ENCODE peak calls at places on chromosomes 4 and X, in seven cellular contexts. K is activated naive CD4-positive, alpha-beta T cell treated with anti-CD3 and anti-CD28 coated beads, Interleukin-2, amount 10 ng/mL, durations not matched to agents 7 days and 5 days; C is left ventricle myocardium inferior; E is neural crest cell; J is GM18507; I is NCI-H1092 treated with DMSO at 0.1 percent for 48 hours; U is Right ventricle myocardium superior. F is an unnamed sample.

GRCh38 chr4:2291705-2292651 is 30.1 kb upstream of the MXD4 start:
- DNase-seq in C (no peak), U (peak; percentile 36), K (peak; percentile 20), I (no peak), J (no peak), E (no peak), F (no peak)

GRCh38 chrX:154350429-154351182 is 23.8 kb downstream of the FLNA start:
- DNase-seq in C (no peak), J (no peak), K (no peak), I (no peak), U (peak; percentile 33), E (no peak), F (no peak)

GRCh38 chr4:77652237-77652897 is 46.7 kb downstream of the CXCL13 start:
- DNase-seq in I (no peak), E (no peak), C (no peak), K (no peak), J (no peak), U (no peak), F (no peak)

GRCh38 chrX:6778547-6779231 is 243.8 kb upstream of the VCX3A start:
- DNase-seq in J (no peak), K (no peak), C (no peak), E (peak; percentile 52), U (no peak), I (no peak), F (peak; percentile 62)

GRCh38 chr4:75189976-75190375 is 257.1 kb downstream of the PARM1 start:
- DNase-seq in C (no peak), E (no peak), I (no peak), K (no peak), J (no peak), U (no peak), F (no peak)

GRCh38 chr4:102501176-102501634 is at the start of gene NFKB1:
- DNase-seq in I (peak; percentile 47), U (peak; percentile 84), C (peak; percentile 59), K (peak; percentile 86), E (peak; percentile 45), J (peak; percentile 42), F (peak; percentile 15)

GRCh38 chrX:115650916-115651315 is 89.9 kb downstream of the PLS3 start:
- DNase-seq in J (no peak), I (peak; percentile 51), C (no peak), E (peak; percentile 57), U (no peak), K (no peak), F (peak; percentile 43)

GRCh38 chr4:60216752-60217151 is 983.4 kb upstream of the ADGRL3 start:
- DNase-seq in I (no peak), E (no peak), C (no peak), K (no peak), U (no peak), J (no peak), F (no peak)

GRCh38 chr4:93529692-93530091 is 298.9 kb upstream of the ATOH1 start:
- DNase-seq in J (no peak), K (no peak), I (no peak), C (no peak), U (no peak), E (no peak), F (no peak)

GRCh38 chr4:139761461-139761860 is 95.8 kb downstream of the MGST2 start:
- DNase-seq in U (no peak), I (no peak), J (no peak), C (no peak), E (no peak), K (no peak), F (peak; percentile 53)

GRCh38 chrX:31421441-31421840 is 349.6 kb upstream of the FTHL17 start:
- DNase-seq in J (no peak), E (no peak), C (no peak), K (no peak), U (no peak), I (no peak), F (no peak)

GRCh38 chr4:38583102-38583501 is 80.9 kb upstream of the KLF3 start:
- DNase-seq in E (no peak), U (no peak), J (no peak), K (no peak), C (no peak), I (no peak), F (no peak)

GRCh38 chr4:86818845-86819244 is 30.3 kb downstream of the SLC10A6 start:
- DNase-seq in K (no peak), C (no peak), J (no peak), I (no peak), E (no peak), U (no peak), F (no peak)

GRCh38 chr4:175708739-175709138 is 103.3 kb downstream of the GPM6A start:
- DNase-seq in J (no peak), E (no peak), I (no peak), C (no peak), K (no peak), U (no peak), F (no peak)

GRCh38 chrX:147958316-147958715 is 22.8 kb upstream of the FMR1NB start:
- DNase-seq in C (no peak), K (no peak), I (no peak), E (no peak), J (no peak), U (no peak), F (no peak)

GRCh38 chrX:110442631-110443030 is 84.0 kb downstream of the RTL9 start:
- DNase-seq in U (no peak), J (no peak), C (no peak), E (no peak), I (peak; percentile 12), K (no peak), F (no peak)

GRCh38 chr4:89213382-89213701 is 94.3 kb downstream of the GPRIN3 start:
- DNase-seq in C (no peak), U (no peak), J (no peak), I (peak; percentile 43), K (no peak), E (no peak), F (no peak)

GRCh38 chr4:78397292-78397630 is 154.3 kb upstream of the ANXA3 start:
- DNase-seq in I (no peak), U (no peak), K (no peak), E (no peak), J (no peak), C (no peak), F (no peak)

GRCh38 chr4:186072516-186072915 is 3.6 kb downstream of the TLR3 start:
- DNase-seq in I (no peak), K (no peak), E (no peak), J (no peak), U (no peak), C (no peak), F (no peak)

GRCh38 chr4:176270669-176271068 is 1.6 kb upstream of the ASB5 start:
- DNase-seq in J (no peak), E (no peak), K (no peak), C (no peak), U (no peak), I (peak; percentile 13), F (no peak)

GRCh38 chr4:56689661-56690060 is 8.6 kb upstream of the HOPX start:
- DNase-seq in U (no peak), I (no peak), C (no peak), J (no peak), K (no peak), E (no peak), F (no peak)

GRCh38 chr4:48343531-48343930 is 2.2 kb downstream of the SLAIN2 start:
- DNase-seq in J (no peak), U (no peak), I (no peak), K (no peak), E (no peak), C (no peak), F (no peak)

GRCh38 chrX:49226946-49227345 is 6.2 kb downstream of the CACNA1F start:
- DNase-seq in C (no peak), E (no peak), U (no peak), J (no peak), I (no peak), K (no peak), F (no peak)

GRCh38 chr4:24689212-24689611 is 104.9 kb upstream of the DHX15 start:
- DNase-seq in E (no peak), U (no peak), I (no peak), C (no peak), J (no peak), K (no peak), F (no peak)

GRCh38 chrX:40943093-40943641 is 142.1 kb upstream of the USP9X start:
- DNase-seq in K (no peak), I (no peak), E (no peak), J (no peak), U (no peak), C (no peak), F (no peak)

GRCh38 chrX:23792861-23793553 is 10.0 kb downstream of the SAT1 start:
- DNase-seq in C (no peak), K (no peak), E (no peak), U (no peak), J (no peak), I (peak; percentile 78), F (no peak)

GRCh38 chr4:156767911-156768415 is 203.6 kb downstream of the PDGFC start:
- DNase-seq in J (no peak), E (no peak), C (no peak), U (no peak), I (no peak), K (no peak), F (no peak)

GRCh38 chrX:43655961-43656494 is at the start of gene MAOA:
- DNase-seq in U (peak; percentile 91), E (no peak), C (peak; percentile 80), K (peak; percentile 38), I (peak; percentile 18), J (no peak), F (no peak)

GRCh38 chr4:160375746-160376452 is 1273.0 kb downstream of the RAPGEF2 start:
- DNase-seq in I (no peak), E (no peak), C (no peak), J (no peak), K (no peak), U (no peak), F (no peak)

GRCh38 chr4:41360214-41360910 is 103.6 kb downstream of the UCHL1 start:
- DNase-seq in E (peak; percentile 45), J (no peak), U (peak; percentile 88), K (no peak), I (peak; percentile 72), C (peak; percentile 85), F (peak; percentile 61)

GRCh38 chr4:152500308-152500707 is 35.6 kb downstream of the FBXW7 start:
- DNase-seq in E (no peak), U (no peak), K (no peak), J (no peak), C (no peak), I (no peak), F (no peak)

GRCh38 chr4:158796370-158797140 is 27.7 kb downstream of the FNIP2 start:
- DNase-seq in E (no peak), K (no peak), U (no peak), C (no peak), I (no peak), J (no peak), F (no peak)

GRCh38 chr4:85790582-85790981 is 315.6 kb downstream of the ARHGAP24 start:
- DNase-seq in K (no peak), U (no peak), C (no peak), J (no peak), E (no peak), I (no peak), F (no peak)

GRCh38 chr4:25704516-25704915 is 48.9 kb downstream of the SLC34A2 start:
- DNase-seq in C (no peak), K (no peak), U (no peak), I (no peak), J (no peak), E (no peak), F (no peak)

GRCh38 chrX:2441466-2441865 is 59.3 kb downstream of the DHRSX start:
- DNase-seq in K (no peak), E (no peak), I (no peak), U (no peak), J (no peak), C (no peak), F (no peak)

GRCh38 chr4:141933978-141934377 is 297.6 kb downstream of the IL15 start:
- DNase-seq in U (no peak), E (no peak), J (no peak), C (no peak), K (no peak), I (no peak), F (no peak)

GRCh38 chrX:129957241-129958099 is 25.0 kb upstream of the BCORL1 start:
- DNase-seq in E (peak; percentile 39), K (peak; percentile 63), C (peak; percentile 67), J (peak; percentile 46), I (peak; percentile 25), U (peak; percentile 83), F (peak; percentile 66)

GRCh38 chr4:9997881-9998280 is 23.4 kb downstream of the SLC2A9 start:
- DNase-seq in J (no peak), E (no peak), I (no peak), U (no peak), C (no peak), K (no peak), F (no peak)

F was measured in NCI-H526 treated with DMSO at 0.1 percent for 48 hours.